ENCODE peak calls at places on chromosomes 6 and 20, in six cellular contexts. R is KG1, T is A673, B is ELF-1, U is GM18507, V is OCI-LY7. L is an unnamed sample.

GRCh38 chr6:18047406-18047805 is 60.0 kb upstream of the KIF13A start:
- DNase-seq in R (no peak), T (no peak), B (no peak), U (no peak), V (no peak), L (no peak)

GRCh38 chr6:55980627-55981211 is 105.3 kb upstream of the BMP5 start:
- DNase-seq in R (peak), T (peak), B (peak), U (no peak), V (peak), L (no peak)

GRCh38 chr6:169171951-169172350 is 81.7 kb downstream of the THBS2 start:
- DNase-seq in R (no peak), T (no peak), B (no peak), U (no peak), V (no peak), L (no peak)

GRCh38 chr6:29506446-29507067 is 18.8 kb upstream of the MAS1L start:
- DNase-seq in R (no peak), T (no peak), B (no peak), U (no peak), V (no peak), L (no peak)

GRCh38 chr20:7585126-7585679 is 355.1 kb downstream of the HAO1 start:
- DNase-seq in R (no peak), T (no peak), B (no peak), U (no peak), V (no peak), L (no peak)

GRCh38 chr20:20611165-20611564 is 101.3 kb downstream of the RALGAPA2 start:
- DNase-seq in R (no peak), T (no peak), B (no peak), U (no peak), V (no peak), L (no peak)

GRCh38 chr6:20403766-20404640 is 2.3 kb downstream of the E2F3 start:
- DNase-seq in R (peak), T (peak), B (peak), U (no peak), V (peak), L (peak)

GRCh38 chr6:62980724-62981123 is 230.5 kb upstream of the FKBP1C start:
- DNase-seq in R (no peak), T (no peak), B (no peak), U (no peak), V (no peak), L (no peak)

GRCh38 chr6:62808575-62809293 is 402.5 kb upstream of the FKBP1C start:
- DNase-seq in R (no peak), T (no peak), B (no peak), U (no peak), V (no peak), L (no peak)

GRCh38 chr20:13670160-13670559 is 31.4 kb upstream of the TASP1 start:
- DNase-seq in R (no peak), T (no peak), B (no peak), U (no peak), V (no peak), L (no peak)

GRCh38 chr6:3733321-3733925 is 18.1 kb downstream of the PXDC1 start:
- DNase-seq in R (no peak), T (no peak), B (no peak), U (no peak), V (no peak), L (no peak)

GRCh38 chr6:44918893-44919292 is 409.2 kb upstream of the RUNX2 start:
- DNase-seq in R (no peak), T (peak), B (no peak), U (no peak), V (no peak), L (no peak)

GRCh38 chr6:29733057-29733456 is 9.8 kb downstream of the HLA-F start:
- DNase-seq in R (no peak), T (no peak), B (no peak), U (no peak), V (no peak), L (no peak)

GRCh38 chr6:6712258-6712978 is 123.9 kb downstream of the LY86 start:
- DNase-seq in R (no peak), T (no peak), B (no peak), U (no peak), V (no peak), L (peak)

GRCh38 chr6:37077459-37078296 is 72.2 kb downstream of the FGD2 start:
- DNase-seq in R (no peak), T (no peak), B (peak), U (no peak), V (no peak), L (no peak)

GRCh38 chr6:168025831-168026325 is 28.4 kb downstream of the KIF25 start:
- DNase-seq in R (no peak), T (no peak), B (no peak), U (no peak), V (no peak), L (no peak)

GRCh38 chr6:100382031-100382430 is 82.7 kb downstream of the SIM1 start:
- DNase-seq in R (no peak), T (no peak), B (no peak), U (no peak), V (no peak), L (no peak)

GRCh38 chr6:121678245-121678644 is 242.8 kb downstream of the GJA1 start:
- DNase-seq in R (no peak), T (no peak), B (no peak), U (no peak), V (no peak), L (no peak)

GRCh38 chr6:509676-510075 is 118.1 kb downstream of the IRF4 start:
- DNase-seq in R (no peak), T (no peak), B (no peak), U (no peak), V (no peak), L (no peak)

GRCh38 chr6:103570431-103570830 is 1289.3 kb downstream of the HACE1 start:
- DNase-seq in R (no peak), T (no peak), B (no peak), U (no peak), V (no peak), L (no peak)

GRCh38 chr6:11926594-11927407 is 85.3 kb upstream of the HIVEP1 start:
- DNase-seq in R (no peak), T (no peak), B (no peak), U (no peak), V (no peak), L (no peak)

GRCh38 chr6:160101262-160102205 is 20.1 kb upstream of the SLC22A1 start:
- DNase-seq in R (peak), T (no peak), B (no peak), U (no peak), V (no peak), L (peak)

GRCh38 chr6:37554480-37554819 is 54.8 kb upstream of the CCDC167 start:
- DNase-seq in R (no peak), T (no peak), B (peak), U (no peak), V (no peak), L (no peak)

GRCh38 chr6:148928811-148929210 is 182.0 kb downstream of the UST start:
- DNase-seq in R (no peak), T (no peak), B (no peak), U (no peak), V (no peak), L (no peak)

GRCh38 chr6:147131728-147132127 is 72.5 kb upstream of the STXBP5 start:
- DNase-seq in R (no peak), T (no peak), B (no peak), U (no peak), V (no peak), L (no peak)

GRCh38 chr6:129183681-129184216 is 300.8 kb downstream of the LAMA2 start:
- DNase-seq in R (no peak), T (peak), B (no peak), U (no peak), V (no peak), L (no peak)

GRCh38 chr20:22106308-22106938 is 401.0 kb downstream of the PAX1 start:
- DNase-seq in R (peak), T (peak), B (peak), U (no peak), V (peak), L (no peak)

L was measured in CMK.